ENCODE peak calls at places on chromosome 2, in ten cellular contexts. S is adrenal gland, B is transverse colon, Q is heart left ventricle, D is stomach, U is lower leg skin, R is body of pancreas, A is A549, P is breast epithelium, L is esophagus muscularis mucosa. G is an unnamed sample.

GRCh38 chr2:172442072-172442895 is 14.9 kb downstream of the ITGA6 start:
- DNase-seq in R (peak), A (peak), P (peak), D (peak), S (peak), Q (no peak), U (no peak), B (peak), L (no peak), G (no peak)

GRCh38 chr2:145020694-145021093 is 500.8 kb upstream of the ZEB2 start:
- DNase-seq in Q (no peak), A (no peak), P (no peak), R (no peak), L (no peak), B (no peak), U (no peak), D (no peak), S (no peak), G (no peak)

GRCh38 chr2:222440670-222441422 is 16.5 kb downstream of the SGPP2 start:
- DNase-seq in U (no peak), B (no peak), Q (no peak), D (no peak), A (no peak), P (no peak), L (no peak), R (no peak), S (peak), G (peak)

GRCh38 chr2:143128681-143129580 is at the start of gene ARHGAP15:
- DNase-seq in B (peak), D (peak), R (no peak), P (no peak), A (no peak), L (no peak), U (no peak), Q (no peak), S (peak), G (peak)

GRCh38 chr2:194992648-194993047 is 664.4 kb upstream of the SLC39A10 start:
- DNase-seq in D (no peak), U (no peak), S (no peak), R (no peak), P (no peak), A (no peak), L (no peak), B (no peak), Q (no peak), G (no peak)

GRCh38 chr2:133843091-133843490 is 274.8 kb upstream of the NCKAP5 start:
- DNase-seq in D (no peak), L (no peak), U (no peak), A (no peak), R (no peak), S (no peak), B (no peak), P (no peak), Q (no peak), G (no peak)

GRCh38 chr2:168030862-168031624 is 216.4 kb downstream of the STK39 start:
- DNase-seq in B (no peak), U (no peak), A (no peak), L (no peak), Q (no peak), S (no peak), R (no peak), P (no peak), D (no peak), G (no peak)

GRCh38 chr2:218396688-218397501 is 2.8 kb upstream of the CTDSP1 start:
- DNase-seq in Q (peak), S (peak), P (peak), D (peak), U (peak), A (peak), B (peak), R (peak), L (peak), G (peak)

GRCh38 chr2:120771556-120772208 is 36.0 kb downstream of the GLI2 start:
- DNase-seq in R (peak), S (peak), B (peak), P (no peak), Q (peak), U (peak), L (no peak), D (no peak), A (peak), G (peak)

GRCh38 chr2:238564286-238564920 is 137.7 kb downstream of the ASB1 start:
- DNase-seq in D (no peak), P (no peak), R (no peak), A (no peak), B (no peak), S (no peak), Q (no peak), L (no peak), U (no peak), G (no peak)

GRCh38 chr2:143891879-143892308 is 628.0 kb downstream of the ZEB2 start:
- DNase-seq in D (no peak), R (no peak), L (no peak), B (no peak), U (no peak), Q (no peak), P (no peak), A (no peak), S (no peak), G (no peak)

GRCh38 chr2:194870974-194871535 is 786.0 kb upstream of the SLC39A10 start:
- DNase-seq in R (no peak), P (no peak), L (no peak), Q (no peak), D (no peak), A (no peak), U (no peak), B (no peak), S (no peak), G (no peak)

GRCh38 chr2:120224256-120224655 is 1.1 kb upstream of the TMEM185B start:
- DNase-seq in U (peak), A (no peak), L (no peak), B (peak), R (no peak), Q (no peak), P (no peak), S (no peak), D (no peak), G (no peak)

GRCh38 chr2:48725696-48726494 is 29.6 kb downstream of the LHCGR start:
- DNase-seq in L (no peak), A (no peak), U (no peak), R (no peak), S (no peak), Q (no peak), B (no peak), D (no peak), P (no peak), G (peak)
- TF ChIP-seq CTCF in L (no peak), A (no peak), U (no peak), R (no peak), S (no peak), Q (no peak), B (no peak), D (no peak), P (no peak), G (no peak)

DNA sequence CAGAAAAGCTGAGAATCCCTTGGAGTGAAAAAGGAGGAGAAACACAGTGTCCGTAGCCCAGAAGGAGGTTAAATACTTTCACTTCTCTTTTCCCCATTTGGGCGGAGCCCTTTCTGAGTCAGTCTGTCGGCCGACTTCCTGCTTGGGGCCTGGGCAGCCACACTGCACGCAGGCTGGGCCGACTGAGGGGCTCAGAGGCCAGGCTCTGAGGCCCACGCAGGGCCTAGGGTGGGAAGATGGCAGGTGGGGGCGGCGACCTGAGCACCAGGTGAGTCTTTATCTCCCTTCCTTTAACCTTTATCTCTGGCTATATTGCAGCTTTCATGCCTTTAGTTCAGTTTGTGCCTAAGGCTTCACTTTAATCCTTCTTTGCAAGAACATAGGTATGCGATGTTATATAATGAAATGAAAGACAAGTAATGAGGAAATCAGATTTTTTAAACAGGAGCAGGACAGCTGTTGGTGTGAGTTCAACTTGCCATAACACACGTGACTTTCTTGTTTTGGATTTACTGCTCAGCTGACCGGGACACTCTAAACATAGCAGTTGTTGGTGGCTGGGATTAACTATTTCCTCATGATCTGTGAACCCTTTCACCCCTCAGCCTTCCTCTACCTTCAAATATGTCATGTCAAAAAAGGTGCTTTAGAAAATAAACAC is at the start of gene SP100:
- DNase-seq in R (peak), B (peak), S (peak), L (peak), U (peak), P (peak), D (peak), Q (peak), A (peak), G (peak)
- TF ChIP-seq POLR2A in R (peak), B (peak), S (peak), L (peak), U (no peak), P (no peak), D (no peak), Q (peak), A (peak), G (peak)

DNA sequence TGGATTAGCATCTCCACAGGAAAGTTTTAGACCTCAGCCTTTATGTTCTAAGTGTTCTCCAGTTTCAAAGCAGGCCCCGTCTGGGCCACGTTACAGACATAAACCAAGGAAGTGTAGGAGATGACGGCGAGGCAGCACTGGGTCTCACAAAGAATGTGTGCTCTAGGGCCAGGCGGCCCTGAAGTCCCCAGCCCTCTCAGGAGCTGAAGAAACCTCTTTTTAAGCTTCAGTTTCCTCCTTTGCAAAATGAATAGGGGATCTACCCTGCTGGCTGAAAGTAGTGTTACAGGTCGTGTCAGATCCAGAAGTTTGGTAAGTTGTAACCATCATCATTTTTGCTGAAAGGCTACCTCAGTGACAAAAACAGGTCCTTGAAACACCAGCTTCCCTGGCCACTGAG is 81.7 kb downstream of the SPRED2 start:
- DNase-seq in A (peak), B (no peak), D (no peak), L (peak), R (no peak), S (no peak), P (no peak), Q (no peak), U (no peak), G (peak)
- TF ChIP-seq CTCF in A (no peak), B (peak), D (peak), L (no peak), R (no peak), S (no peak), P (peak), Q (peak), U (no peak), G (peak)

GRCh38 chr2:25418944-25419677 is 77.4 kb upstream of the DNMT3A start:
- DNase-seq in B (no peak), P (no peak), S (no peak), U (no peak), A (no peak), Q (no peak), D (no peak), L (no peak), R (no peak), G (no peak)

GRCh38 chr2:25420820-25421237 is 79.1 kb upstream of the DNMT3A start:
- DNase-seq in U (no peak), R (no peak), B (peak), L (no peak), P (no peak), D (no peak), S (no peak), A (no peak), Q (no peak), G (peak)

GRCh38 chr2:25417715-25418369 is 76.1 kb upstream of the DNMT3A start:
- DNase-seq in A (no peak), B (no peak), Q (no peak), R (no peak), D (no peak), U (no peak), L (no peak), P (no peak), S (no peak), G (peak)

GRCh38 chr2:25419678-25420242 is 78.0 kb upstream of the DNMT3A start:
- DNase-seq in B (peak), P (no peak), L (no peak), R (no peak), U (no peak), S (no peak), D (no peak), Q (no peak), A (no peak), G (peak)

DNA sequence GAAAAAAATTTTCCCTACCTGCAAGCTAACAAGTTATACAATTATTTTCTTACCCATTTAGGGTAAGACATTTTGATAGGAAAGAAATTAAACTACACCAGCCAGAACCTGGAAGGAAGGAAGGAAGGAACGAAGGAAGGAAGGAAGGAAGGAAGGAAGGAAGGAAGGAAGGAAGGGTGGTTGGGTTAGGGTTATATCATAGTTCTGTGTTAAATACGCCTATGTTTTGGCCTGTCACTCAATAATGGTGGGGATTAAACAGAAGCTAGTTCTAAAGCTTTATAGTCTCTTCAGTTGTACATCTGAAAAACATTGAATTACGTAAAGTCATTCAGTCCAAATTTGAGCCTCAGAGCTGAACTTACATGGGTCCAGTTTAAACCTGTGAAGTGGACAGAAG is 74.9 kb upstream of the DNMT3A start:
- DNase-seq in L (no peak), P (no peak), U (no peak), B (no peak), R (no peak), Q (no peak), D (no peak), S (no peak), A (no peak), G (no peak)
- TF ChIP-seq POLR2A in L (no peak), P (no peak), U (no peak), B (no peak), R (no peak), Q (no peak), D (no peak), S (no peak), A (no peak), G (no peak)

GRCh38 chr2:98923244-98923940 is 12.6 kb downstream of the CRACDL start:
- DNase-seq in P (no peak), U (no peak), Q (no peak), L (no peak), R (no peak), S (no peak), D (no peak), A (no peak), B (no peak), G (peak)
- TF ChIP-seq CTCF in P (no peak), U (no peak), Q (no peak), L (no peak), R (no peak), S (no peak), D (no peak), A (peak), B (no peak), G (peak)